ENCODE peak calls at places on chromosomes 5 and 9, in ten cellular contexts. L, D, E, J, Z, T, H, K, B and A are unnamed samples.

GRCh38 chr9:135336722-135337490 is 142.7 kb upstream of the PPP1R26 start:
- DNase-seq in L (no peak), D (no peak), E (peak; percentile 27), J (no peak), Z (no peak), T (no peak), H (no peak), K (no peak), B (no peak), A (no peak)

GRCh38 chr5:177233206-177233605 is 70.3 kb downstream of the RAB24 start:
- DNase-seq in L (no peak), D (no peak), E (no peak), J (no peak), Z (no peak), T (no peak), H (no peak), K (no peak), B (no peak), A (no peak)

GRCh38 chr5:157912621-157913325 is 53.8 kb upstream of the CLINT1 start:
- DNase-seq in L (no peak), D (no peak), E (no peak), J (peak; percentile 43), Z (peak; percentile 73), T (no peak), H (no peak), K (no peak), B (no peak), A (peak; percentile 76)

GRCh38 chr5:124743534-124744169 is 2.8 kb downstream of the ZNF608 start:
- DNase-seq in L (no peak), D (no peak), E (no peak), J (no peak), Z (peak; percentile 59), T (no peak), H (no peak), K (no peak), B (no peak), A (no peak)

GRCh38 chr9:123355761-123356520 is at the start of gene CRB2:
- DNase-seq in L (no peak), D (no peak), E (peak; percentile 69), J (no peak), Z (no peak), T (peak; percentile 12), H (no peak), K (peak; percentile 81), B (peak; percentile 42), A (no peak)

GRCh38 chr5:132385321-132386105 is 16.0 kb downstream of the SLC22A5 start:
- DNase-seq in L (no peak), D (no peak), E (peak; percentile 56), J (peak; percentile 39), Z (peak; percentile 66), T (peak; percentile 53), H (peak; percentile 91), K (peak; percentile 39), B (peak; percentile 87), A (peak; percentile 52)

GRCh38 chr5:42629284-42629683 is 127.3 kb upstream of the CCDC152 start:
- DNase-seq in L (no peak), D (no peak), E (no peak), J (no peak), Z (no peak), T (no peak), H (no peak), K (no peak), B (no peak), A (no peak)

GRCh38 chr5:135223404-135223803 is 175.6 kb downstream of the MACROH2A1 start:
- DNase-seq in L (no peak), D (peak; percentile 30), E (no peak), J (no peak), Z (no peak), T (no peak), H (no peak), K (no peak), B (no peak), A (peak; percentile 8)

GRCh38 chr5:157718529-157718928 is 12.7 kb upstream of the THG1L start:
- DNase-seq in L (peak; percentile 47), D (no peak), E (no peak), J (peak; percentile 28), Z (no peak), T (no peak), H (no peak), K (peak; percentile 62), B (peak; percentile 61), A (no peak)

GRCh38 chr5:172686111-172686510 is 45.0 kb downstream of the NEURL1B start:
- DNase-seq in L (no peak), D (no peak), E (peak; percentile 69), J (no peak), Z (no peak), T (peak; percentile 24), H (no peak), K (no peak), B (no peak), A (no peak)

GRCh38 chr5:108900668-108901067 is 153.0 kb downstream of the FER start:
- DNase-seq in L (no peak), D (no peak), E (no peak), J (no peak), Z (no peak), T (no peak), H (no peak), K (no peak), B (no peak), A (no peak)

GRCh38 chr5:163506726-163507125 is 1.3 kb downstream of the MAT2B start:
- DNase-seq in L (no peak), D (no peak), E (no peak), J (no peak), Z (no peak), T (no peak), H (no peak), K (peak; percentile 28), B (no peak), A (no peak)

DNA sequence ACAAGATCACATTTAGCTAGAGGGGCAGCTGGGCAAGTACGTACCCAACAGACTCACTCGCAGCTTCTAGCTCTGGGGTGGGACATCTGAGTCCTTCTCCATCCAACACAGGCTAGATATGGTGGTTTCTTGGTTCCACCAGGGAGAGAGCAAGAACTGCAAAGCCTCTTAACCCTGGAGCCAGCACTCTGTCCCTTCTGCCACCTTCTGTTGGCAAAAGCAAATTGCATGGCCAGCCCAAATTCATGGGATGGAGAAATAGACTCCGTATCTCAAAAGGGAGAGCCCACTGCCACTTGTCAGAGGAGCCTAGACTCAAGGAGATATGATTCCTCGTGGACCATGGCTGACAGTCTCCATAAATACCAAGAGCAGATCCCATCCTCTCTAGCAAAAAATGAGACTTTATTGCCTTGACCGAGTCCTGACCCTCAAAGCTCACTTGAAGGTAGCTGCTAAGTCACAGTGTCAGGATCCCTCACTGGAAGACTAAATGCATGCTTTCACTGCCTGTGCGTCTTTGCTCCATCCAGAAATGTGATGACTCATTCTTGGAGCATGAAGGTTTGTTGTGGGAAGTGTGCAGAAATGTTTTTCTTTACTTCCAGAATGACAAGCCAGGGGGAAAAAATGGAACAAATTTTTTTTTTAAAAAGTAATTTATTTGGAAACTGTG is 28.8 kb upstream of the ROR2 start:
- DNase-seq in L (no peak), D (no peak), E (no peak), J (no peak), Z (no peak), T (no peak), H (no peak), K (peak; percentile 61), B (no peak), A (peak; percentile 36)
- TF ChIP-seq EP300 in L (no peak), D (no peak), E (no peak), J (no peak), Z (no peak), T (no peak), H (no peak), K (no peak), B (no peak), A (no peak)

GRCh38 chr5:14153071-14153864 is 10.1 kb downstream of the TRIO start:
- DNase-seq in L (no peak), D (no peak), E (no peak), J (no peak), Z (no peak), T (no peak), H (no peak), K (no peak), B (no peak), A (no peak)
- H3K36me3 ChIP-seq in L (no peaks in the 10 kb centered on the region), D (no peaks in the 10 kb centered on the region), E (no peaks in the 10 kb centered on the region), J (no peaks in the 10 kb centered on the region), Z (no peaks in the 10 kb centered on the region), T (no peaks in the 10 kb centered on the region), H (no peaks in the 10 kb centered on the region), K (no peaks in the 10 kb centered on the region), B (no peaks in the 10 kb centered on the region), A (no peaks in the 10 kb centered on the region)

DNA sequence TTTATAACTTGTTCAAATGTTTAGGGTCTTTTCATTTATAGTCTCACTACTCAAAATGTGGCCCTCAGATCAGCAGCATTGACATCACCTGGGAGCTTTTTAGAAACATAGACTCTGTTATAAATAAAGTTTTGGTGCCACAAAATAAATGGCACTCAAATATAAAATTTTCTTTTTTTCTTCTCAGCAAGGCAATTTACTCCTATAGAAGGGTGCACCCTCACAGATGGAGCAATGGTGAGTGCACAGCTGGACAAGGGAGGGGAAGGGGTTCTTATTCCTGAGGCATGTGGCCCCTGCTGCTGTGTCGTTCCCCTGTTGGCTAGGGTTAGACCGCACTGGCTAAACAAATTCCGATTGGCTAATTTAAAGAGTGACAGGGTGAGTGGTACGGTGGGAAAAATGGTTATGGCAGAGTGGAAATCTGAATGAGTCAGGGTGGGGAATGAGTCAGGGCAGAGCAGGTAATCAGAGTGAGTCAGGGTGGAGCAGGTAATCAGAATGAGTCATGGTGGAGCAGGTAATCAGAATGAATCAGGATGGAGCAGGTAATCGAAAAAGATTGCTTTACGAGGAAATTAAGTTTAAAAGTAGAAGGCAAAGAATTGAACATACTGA is 31.8 kb upstream of the C7 start:
- DNase-seq in L (no peak), D (no peak), E (no peak), J (no peak), Z (no peak), T (no peak), H (peak; percentile 57), K (no peak), B (no peak), A (no peak)
- TF ChIP-seq EP300 in L (no peak), D (no peak), E (no peak), J (no peak), Z (no peak), T (no peak), H (no peak), K (no peak), B (no peak), A (no peak)

GRCh38 chr9:104798209-104798995 is 34.5 kb downstream of the NIPSNAP3B start:
- DNase-seq in L (no peak), D (no peak), E (no peak), J (no peak), Z (no peak), T (no peak), H (peak; percentile 66), K (no peak), B (peak; percentile 57), A (no peak)

GRCh38 chr9:104795082-104795481 is 31.2 kb downstream of the NIPSNAP3B start:
- DNase-seq in L (no peak), D (no peak), E (no peak), J (no peak), Z (no peak), T (no peak), H (peak; percentile 72), K (no peak), B (no peak), A (no peak)

GRCh38 chr9:104795857-104796256 is 31.9 kb downstream of the NIPSNAP3B start:
- DNase-seq in L (no peak), D (no peak), E (no peak), J (no peak), Z (no peak), T (no peak), H (peak; percentile 60), K (no peak), B (no peak), A (no peak)

GRCh38 chr9:104788251-104788650 is 24.3 kb downstream of the NIPSNAP3B start:
- DNase-seq in L (no peak), D (no peak), E (no peak), J (no peak), Z (no peak), T (no peak), H (no peak), K (no peak), B (no peak), A (no peak)

GRCh38 chr9:104794070-104794469 is 30.1 kb downstream of the NIPSNAP3B start:
- DNase-seq in L (no peak), D (no peak), E (no peak), J (no peak), Z (no peak), T (no peak), H (peak; percentile 45), K (no peak), B (no peak), A (no peak)
- H3K36me3 ChIP-seq in L (peaks cover 99% of the 10 kb centered on the region), D (peaks cover 97% of the 10 kb centered on the region), E (peaks cover 98% of the 10 kb centered on the region), J (no peaks in the 10 kb centered on the region), Z (peaks cover 91% of the 10 kb centered on the region), T (no peaks in the 10 kb centered on the region), H (peaks cover 99% of the 10 kb centered on the region), K (no peaks in the 10 kb centered on the region), B (peaks cover 77% of the 10 kb centered on the region), A (peaks cover 80% of the 10 kb centered on the region)